ENCODE peak calls at places on chromosomes 1 and 21, in four cellular contexts. One of them, this sample, is unnamed.

GRCh38 chr1:64516301-64516700 is 46.4 kb downstream of the CACHD1 start:
- DNase-seq in breast epithelium: no peak
- DNase-seq in neural crest cell: no peak
- DNase-seq in fibroblast of pulmonary artery: no peak
- DNase-seq in this sample: no peak

GRCh38 chr1:232922475-232922874 is 27.9 kb upstream of the NTPCR start:
- DNase-seq in fibroblast of pulmonary artery: no peak
- DNase-seq in neural crest cell: no peak
- DNase-seq in breast epithelium: no peak
- DNase-seq in this sample: no peak

GRCh38 chr1:63915121-63915520 is 141.3 kb downstream of the ROR1 start:
- DNase-seq in breast epithelium: no peak
- DNase-seq in fibroblast of pulmonary artery: peak
- DNase-seq in neural crest cell: no peak
- DNase-seq in this sample: peak

GRCh38 chr1:25695991-25696330 is 79.4 kb downstream of the MAN1C1 start:
- DNase-seq in breast epithelium: no peak
- DNase-seq in fibroblast of pulmonary artery: peak
- DNase-seq in neural crest cell: no peak
- DNase-seq in this sample: no peak

GRCh38 chr1:30754684-30755171 is 2.8 kb downstream of the LAPTM5 start:
- DNase-seq in neural crest cell: no peak
- DNase-seq in breast epithelium: no peak
- DNase-seq in fibroblast of pulmonary artery: no peak
- DNase-seq in this sample: no peak

GRCh38 chr21:36436829-36437744 is 42.8 kb downstream of the CLDN14 start:
- DNase-seq in fibroblast of pulmonary artery: no peak
- DNase-seq in breast epithelium: no peak
- DNase-seq in neural crest cell: no peak
- DNase-seq in this sample: no peak

GRCh38 chr1:46526689-46527291 is 24.7 kb downstream of the KNCN start:
- DNase-seq in fibroblast of pulmonary artery: no peak
- DNase-seq in neural crest cell: no peak
- DNase-seq in breast epithelium: no peak
- DNase-seq in this sample: peak

GRCh38 chr1:208231929-208232360 is 12.2 kb downstream of the PLXNA2 start:
- DNase-seq in neural crest cell: no peak
- DNase-seq in breast epithelium: no peak
- DNase-seq in fibroblast of pulmonary artery: peak
- DNase-seq in this sample: no peak

GRCh38 chr1:207844374-207844773 is 66.6 kb downstream of the CD34 start:
- DNase-seq in neural crest cell: no peak
- DNase-seq in breast epithelium: no peak
- DNase-seq in fibroblast of pulmonary artery: peak
- DNase-seq in this sample: no peak

GRCh38 chr1:161849518-161849917 is 83.4 kb downstream of the ATF6 start:
- DNase-seq in breast epithelium: no peak
- DNase-seq in fibroblast of pulmonary artery: peak
- DNase-seq in neural crest cell: no peak
- DNase-seq in this sample: no peak

This sample was measured in HuH-7.